ENCODE peak calls at places on chromosomes 5 and 9, in six cellular contexts. O is IMR-90, Z is osteoblast, S is neural progenitor cell, H is DND-41, K is PC-9. M is an unnamed sample.

GRCh38 chr5:145761282-145761681 is 73.9 kb downstream of the PRELID2 start:
- DNase-seq in O (no peak), Z (no peak), S (no peak), H (no peak), K (no peak), M (no peak)

GRCh38 chr9:89667730-89668129 is 62.9 kb downstream of the GADD45G start:
- DNase-seq in O (no peak), Z (no peak), S (no peak), H (no peak), K (no peak), M (no peak)

GRCh38 chr5:127031147-127031862 is 947 bp upstream of the MARCHF3 start:
- DNase-seq in O (no peak), Z (no peak), S (peak; percentile 57), H (no peak), K (no peak), M (no peak)

GRCh38 chr9:99466104-99466503 is 244.0 kb downstream of the SEC61B start:
- DNase-seq in O (no peak), Z (no peak), S (no peak), H (no peak), K (no peak), M (no peak)

GRCh38 chr5:137481596-137481995 is 17.5 kb downstream of the SPOCK1 start:
- DNase-seq in O (no peak), Z (no peak), S (no peak), H (no peak), K (no peak), M (no peak)

GRCh38 chr9:111952559-111952958 is 55.9 kb downstream of the UGCG start:
- DNase-seq in O (peak; percentile 96), Z (peak; percentile 58), S (no peak), H (no peak), K (no peak), M (peak; percentile 82)

GRCh38 chr9:90526386-90526785 is 116.2 kb downstream of the DIRAS2 start:
- DNase-seq in O (no peak), Z (no peak), S (no peak), H (no peak), K (no peak), M (no peak)

GRCh38 chr9:68416891-68417570 is 60.6 kb downstream of the PGM5 start:
- DNase-seq in O (no peak), Z (no peak), S (peak; percentile 58), H (peak; percentile 5), K (no peak), M (peak; percentile 3)

GRCh38 chr5:125481506-125482455 is 735.3 kb upstream of the ZNF608 start:
- DNase-seq in O (no peak), Z (no peak), S (peak; percentile 61), H (no peak), K (no peak), M (no peak)

GRCh38 chr5:118806571-118806970 is 181.8 kb downstream of the DTWD2 start:
- DNase-seq in O (no peak), Z (no peak), S (no peak), H (no peak), K (no peak), M (no peak)

GRCh38 chr9:71504636-71505035 is 263.7 kb downstream of the CEMIP2 start:
- DNase-seq in O (no peak), Z (no peak), S (no peak), H (no peak), K (peak; percentile 8), M (no peak)

GRCh38 chr9:99819484-99820329 is 2.0 kb upstream of the NR4A3 start:
- DNase-seq in O (peak; percentile 96), Z (peak; percentile 98), S (peak; percentile 98), H (peak; percentile 88), K (peak; percentile 89), M (peak; percentile 98)

GRCh38 chr5:50595199-50595598 is 71.2 kb upstream of the PARP8 start:
- DNase-seq in O (peak; percentile 90), Z (peak; percentile 36), S (no peak), H (no peak), K (peak; percentile 12), M (peak; percentile 88)
- H3K4me2 ChIP-seq in O (no peak overlapping the region), Z (no peak overlapping the region), S (no peak overlapping the region), H (no peak overlapping the region), K (peak overlapping the region; percentile 48), M (peak overlapping the region; percentile 30)

GRCh38 chr5:73968729-73969128 is 342.7 kb downstream of the ARHGEF28 start:
- DNase-seq in O (peak; percentile 12), Z (no peak), S (no peak), H (no peak), K (no peak), M (peak; percentile 55)
- H2AFZ ChIP-seq in O (no peak overlapping the region), Z (no peak overlapping the region), S (peak overlapping the region; percentile 68), H (no peak overlapping the region), K (no peak overlapping the region), M (no peak overlapping the region)

DNA sequence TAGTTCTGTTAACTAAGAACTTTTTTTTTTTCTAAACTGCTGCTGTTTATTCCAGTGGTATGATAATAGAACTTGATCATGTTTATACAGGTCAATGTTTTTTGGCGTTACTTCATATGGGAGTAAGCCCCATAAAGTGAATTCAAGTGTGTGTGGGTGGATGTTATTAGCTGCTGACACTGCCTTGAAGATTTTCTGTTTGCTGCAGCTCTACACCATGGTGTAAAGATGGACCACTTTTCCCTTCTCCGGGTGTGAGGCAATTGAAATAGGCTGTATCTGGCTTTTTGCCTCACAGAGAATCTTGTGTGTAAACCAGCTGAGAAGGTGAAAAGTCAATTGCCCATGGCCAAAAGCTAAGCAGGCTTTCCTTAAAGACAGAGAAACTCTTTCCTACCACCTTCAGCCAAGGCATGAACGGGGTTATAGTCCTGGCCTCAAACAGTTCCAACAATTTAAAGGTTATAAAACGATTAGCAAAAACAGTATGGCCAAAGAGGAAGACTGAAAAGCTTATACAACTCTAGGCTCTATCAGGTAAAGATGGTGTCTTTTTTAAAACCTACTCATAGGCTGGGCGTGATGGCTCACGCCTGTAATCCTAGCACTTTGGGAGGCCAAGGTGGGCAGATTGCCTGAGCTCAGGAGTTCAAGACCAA is 33.9 kb upstream of the ABCA1 start:
- DNase-seq in O (peak; percentile 34), Z (no peak), S (no peak), H (no peak), K (no peak), M (peak; percentile 3)
- H3K4me2 ChIP-seq in O (no peak overlapping the region), Z (no peak overlapping the region), S (no peak overlapping the region), H (no peak overlapping the region), K (peak overlapping the region; percentile 59), M (no peak overlapping the region)

GRCh38 chr5:35248843-35249780 is 18.8 kb upstream of the PRLR start:
- DNase-seq in O (peak; percentile 8), Z (peak; percentile 58), S (no peak), H (peak; percentile 22), K (no peak), M (no peak)
- H2AFZ ChIP-seq in O (peak overlapping the region; percentile 53), Z (peak overlapping the region; percentile 87), S (no peak overlapping the region), H (peak overlapping the region; percentile 69), K (no peak overlapping the region), M (no peak overlapping the region)

GRCh38 chr9:81112638-81113037 is 576.7 kb downstream of the TLE1 start:
- DNase-seq in O (no peak), Z (no peak), S (peak; percentile 58), H (no peak), K (no peak), M (no peak)
- H3K4me2 ChIP-seq in O (no peak overlapping the region), Z (no peak overlapping the region), S (peak overlapping the region; percentile 57), H (peak overlapping the region; percentile 65), K (no peak overlapping the region), M (no peak overlapping the region)

GRCh38 chr9:126527109-126527825 is 86.5 kb upstream of the LMX1B start:
- DNase-seq in O (no peak), Z (peak; percentile 13), S (no peak), H (no peak), K (no peak), M (no peak)

GRCh38 chr9:126526218-126527108 is 87.3 kb upstream of the LMX1B start:
- DNase-seq in O (no peak), Z (no peak), S (no peak), H (no peak), K (no peak), M (no peak)

GRCh38 chr9:126531035-126531571 is 82.6 kb upstream of the LMX1B start:
- DNase-seq in O (no peak), Z (peak; percentile 55), S (no peak), H (no peak), K (no peak), M (no peak)

GRCh38 chr9:126528967-126529366 is 84.8 kb upstream of the LMX1B start:
- DNase-seq in O (no peak), Z (no peak), S (no peak), H (no peak), K (no peak), M (no peak)

GRCh38 chr9:126528111-126528510 is 85.6 kb upstream of the LMX1B start:
- DNase-seq in O (no peak), Z (peak; percentile 37), S (no peak), H (no peak), K (no peak), M (no peak)
- H2AFZ ChIP-seq in O (no peak overlapping the region), Z (no peak overlapping the region), S (no peak overlapping the region), H (no peak overlapping the region), K (no peak overlapping the region), M (no peak overlapping the region)

DNA sequence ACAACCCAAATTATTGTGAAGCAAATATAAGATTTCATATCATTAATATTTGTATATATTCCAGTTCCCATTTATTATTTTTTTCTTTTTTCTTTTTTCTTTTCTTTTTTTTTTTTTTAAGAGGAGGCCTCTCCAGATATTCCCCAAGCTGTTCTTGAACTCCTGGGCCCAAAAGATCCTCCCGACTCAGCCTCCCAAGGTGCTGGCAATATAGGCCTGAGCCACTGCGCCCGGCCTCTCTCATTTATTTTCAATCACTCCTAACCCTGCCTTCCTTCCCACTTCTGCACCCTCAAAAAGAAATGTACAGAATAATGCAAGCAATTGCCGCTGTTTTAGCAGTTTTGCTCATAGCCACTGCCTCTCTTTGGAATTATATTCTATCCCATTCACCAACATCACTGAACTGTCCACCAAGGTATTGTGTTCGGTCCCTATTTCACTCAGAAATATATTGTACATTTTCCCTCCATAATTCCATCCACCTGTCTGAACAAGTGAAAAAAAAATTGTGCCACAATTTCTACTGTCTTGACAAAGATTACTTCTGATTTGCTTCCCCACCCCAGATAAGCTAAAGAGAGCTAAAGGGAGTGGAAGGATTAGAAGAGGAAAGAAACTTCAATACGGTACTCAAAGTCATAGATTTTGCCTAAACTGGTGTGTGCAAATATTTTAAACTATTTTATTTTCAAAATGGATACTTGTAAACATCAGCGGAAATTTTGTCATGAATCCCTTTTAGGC is 1.9 kb downstream of the FNBP1 start:
- DNase-seq in O (no peak), Z (no peak), S (no peak), H (peak; percentile 50), K (no peak), M (no peak)
- H3K4me2 ChIP-seq in O (peak overlapping the region; percentile 15), Z (peak overlapping the region; percentile 89), S (peak overlapping the region; percentile 88), H (peak overlapping the region; percentile 81), K (peak overlapping the region; percentile 78), M (peak overlapping the region; percentile 80)

GRCh38 chr5:135461752-135462151 is 9.6 kb upstream of the TIFAB start:
- DNase-seq in O (no peak), Z (no peak), S (no peak), H (no peak), K (no peak), M (no peak)
- H2AFZ ChIP-seq in O (no peak overlapping the region), Z (no peak overlapping the region), S (no peak overlapping the region), H (no peak overlapping the region), K (no peak overlapping the region), M (no peak overlapping the region)

M was measured in GM23248.